ENCODE peak calls at places on chromosomes 12 and 14, in seven cellular contexts. G, U, D, C, F, X and V are unnamed samples.

GRCh38 chr12:111366075-111366474 is 2.8 kb downstream of the PHETA1 start:
- DNase-seq in G (no peak), U (no peak), D (no peak), C (no peak), F (no peak), X (no peak), V (no peak)

GRCh38 chr14:78586681-78587080 is 416.5 kb downstream of the NRXN3 start:
- DNase-seq in G (no peak), U (no peak), D (no peak), C (no peak), F (no peak), X (no peak), V (no peak)

GRCh38 chr12:52708010-52708409 is 4.7 kb upstream of the KRT77 start:
- DNase-seq in G (no peak), U (no peak), D (no peak), C (no peak), F (no peak), X (no peak), V (no peak)

GRCh38 chr14:33530358-33530757 is 420.5 kb downstream of the EGLN3 start:
- DNase-seq in G (no peak), U (no peak), D (no peak), C (no peak), F (no peak), X (no peak), V (no peak)

GRCh38 chr12:53754633-53755261 is 3.0 kb upstream of the CISTR start:
- DNase-seq in G (peak), U (no peak), D (no peak), C (no peak), F (no peak), X (no peak), V (no peak)

GRCh38 chr12:115598827-115599226 is 678.7 kb downstream of the MED13L start:
- DNase-seq in G (peak), U (no peak), D (no peak), C (no peak), F (no peak), X (no peak), V (peak)

GRCh38 chr14:96792581-96792980 is 4.6 kb upstream of the VRK1 start:
- DNase-seq in G (no peak), U (no peak), D (no peak), C (no peak), F (no peak), X (no peak), V (no peak)

GRCh38 chr12:109743076-109743910 is 29.7 kb downstream of the FAM222A start:
- DNase-seq in G (no peak), U (peak), D (no peak), C (no peak), F (no peak), X (no peak), V (no peak)

GRCh38 chr14:26841920-26842741 is 244.3 kb upstream of the NOVA1 start:
- DNase-seq in G (peak), U (peak), D (peak), C (peak), F (peak), X (peak), V (no peak)

GRCh38 chr14:36129181-36129580 is 47.3 kb downstream of the PTCSC3 start:
- DNase-seq in G (no peak), U (no peak), D (peak), C (peak), F (no peak), X (peak), V (no peak)

GRCh38 chr12:75878382-75878720 is 153.2 kb downstream of the PHLDA1 start:
- DNase-seq in G (peak), U (no peak), D (peak), C (no peak), F (no peak), X (peak), V (no peak)

GRCh38 chr14:99116741-99117295 is 155.2 kb downstream of the BCL11B start:
- DNase-seq in G (no peak), U (no peak), D (no peak), C (no peak), F (no peak), X (no peak), V (no peak)

GRCh38 chr14:104115691-104116543 is 22.5 kb upstream of the KIF26A start:
- DNase-seq in G (no peak), U (peak), D (no peak), C (no peak), F (peak), X (peak), V (no peak)

GRCh38 chr14:35220027-35220676 is 72.0 kb upstream of the PSMA6 start:
- DNase-seq in G (no peak), U (no peak), D (no peak), C (no peak), F (no peak), X (no peak), V (no peak)

GRCh38 chr14:60303745-60304144 is 54.7 kb downstream of the PPM1A start:
- DNase-seq in G (peak), U (no peak), D (no peak), C (no peak), F (no peak), X (no peak), V (no peak)

GRCh38 chr12:103626498-103626897 is 39.4 kb downstream of the STAB2 start:
- DNase-seq in G (peak), U (peak), D (peak), C (no peak), F (peak), X (peak), V (no peak)

GRCh38 chr12:100576311-100577036 is 3.0 kb downstream of the GAS2L3 start:
- DNase-seq in G (peak), U (no peak), D (peak), C (peak), F (peak), X (peak), V (no peak)

GRCh38 chr12:97276198-97276580 is 186.4 kb upstream of the RMST start:
- DNase-seq in G (no peak), U (no peak), D (no peak), C (no peak), F (peak), X (no peak), V (peak)

GRCh38 chr12:110906088-110906487 is 14.3 kb downstream of the MYL2 start:
- DNase-seq in G (no peak), U (no peak), D (no peak), C (no peak), F (no peak), X (no peak), V (no peak)

GRCh38 chr12:112239881-112240280 is 114.5 kb downstream of the TRAFD1 start:
- DNase-seq in G (no peak), U (no peak), D (no peak), C (no peak), F (no peak), X (no peak), V (no peak)

GRCh38 chr12:108825205-108825950 is 32.0 kb downstream of the SSH1 start:
- DNase-seq in G (peak), U (no peak), D (no peak), C (no peak), F (no peak), X (no peak), V (no peak)

GRCh38 chr12:99712281-99712680 is 64.7 kb downstream of the GARIN6 start:
- DNase-seq in G (no peak), U (no peak), D (no peak), C (no peak), F (no peak), X (no peak), V (no peak)

GRCh38 chr12:51293693-51294092 is 23.5 kb upstream of the SMAGP start:
- DNase-seq in G (peak), U (no peak), D (no peak), C (no peak), F (no peak), X (peak), V (no peak)

GRCh38 chr12:116537149-116537904 is 21.9 kb upstream of the MAP1LC3B2 start:
- DNase-seq in G (no peak), U (no peak), D (no peak), C (no peak), F (no peak), X (no peak), V (no peak)

GRCh38 chr12:10968765-10969456 is 17.8 kb downstream of the TAS2R50 start:
- DNase-seq in G (peak), U (peak), D (peak), C (peak), F (no peak), X (peak), V (no peak)

GRCh38 chr14:53411110-53411509 is 258.0 kb upstream of the DDHD1 start:
- DNase-seq in G (peak), U (no peak), D (no peak), C (peak), F (no peak), X (peak), V (no peak)

GRCh38 chr14:81211844-81212243 is 8.9 kb downstream of the GTF2A1 start:
- DNase-seq in G (peak), U (no peak), D (no peak), C (no peak), F (peak), X (no peak), V (no peak)

GRCh38 chr12:65300679-65301349 is 22.3 kb downstream of the MSRB3 start:
- DNase-seq in G (peak), U (no peak), D (peak), C (no peak), F (peak), X (peak), V (no peak)

GRCh38 chr14:77014004-77014604 is 14.4 kb downstream of the IRF2BPL start:
- DNase-seq in G (no peak), U (peak), D (no peak), C (no peak), F (no peak), X (no peak), V (no peak)

GRCh38 chr12:4120316-4120920 is 153.1 kb upstream of the CCND2 start:
- DNase-seq in G (no peak), U (no peak), D (no peak), C (no peak), F (no peak), X (no peak), V (no peak)

GRCh38 chr12:80040075-80040738 is 59.1 kb upstream of the OTOGL start:
- DNase-seq in G (peak), U (no peak), D (no peak), C (no peak), F (no peak), X (peak), V (no peak)

GRCh38 chr14:61570188-61570960 is 124.9 kb upstream of the HIF1A start:
- DNase-seq in G (peak), U (peak), D (no peak), C (no peak), F (no peak), X (no peak), V (no peak)

GRCh38 chr12:54624316-54625279 is 10.1 kb downstream of the LACRT start:
- DNase-seq in G (no peak), U (no peak), D (no peak), C (no peak), F (no peak), X (no peak), V (no peak)

GRCh38 chr12:24600559-24600958 is 348.3 kb downstream of the BCAT1 start:
- DNase-seq in G (peak), U (no peak), D (no peak), C (no peak), F (no peak), X (no peak), V (no peak)

DNA sequence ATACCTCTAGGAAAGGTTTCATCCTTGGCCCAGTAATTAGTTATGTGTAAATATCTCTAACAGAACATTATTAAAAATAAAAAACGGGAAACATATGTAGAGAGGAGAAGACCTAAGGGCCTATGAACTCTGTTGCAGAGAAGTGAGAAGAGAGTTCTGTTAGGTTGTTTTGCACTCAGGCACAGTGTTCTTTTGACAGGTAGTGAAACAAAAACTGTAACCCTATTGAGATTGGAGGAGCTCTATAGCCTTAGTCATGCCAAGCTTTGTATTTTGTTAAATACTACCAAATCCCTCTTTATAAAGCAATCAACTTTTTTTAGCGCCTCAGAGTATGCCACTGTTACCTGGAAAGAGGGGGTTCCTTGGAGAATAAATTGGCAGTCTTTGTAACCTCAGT is 77.6 kb downstream of the CNTN1 start:
- DNase-seq in G (no peak), U (no peak), D (no peak), C (no peak), F (no peak), X (no peak), V (no peak)
- TF ChIP-seq CTCF in G (no peak), U (no peak), D (no peak), C (no peak), F (no peak), X (no peak), V (no peak)

DNA sequence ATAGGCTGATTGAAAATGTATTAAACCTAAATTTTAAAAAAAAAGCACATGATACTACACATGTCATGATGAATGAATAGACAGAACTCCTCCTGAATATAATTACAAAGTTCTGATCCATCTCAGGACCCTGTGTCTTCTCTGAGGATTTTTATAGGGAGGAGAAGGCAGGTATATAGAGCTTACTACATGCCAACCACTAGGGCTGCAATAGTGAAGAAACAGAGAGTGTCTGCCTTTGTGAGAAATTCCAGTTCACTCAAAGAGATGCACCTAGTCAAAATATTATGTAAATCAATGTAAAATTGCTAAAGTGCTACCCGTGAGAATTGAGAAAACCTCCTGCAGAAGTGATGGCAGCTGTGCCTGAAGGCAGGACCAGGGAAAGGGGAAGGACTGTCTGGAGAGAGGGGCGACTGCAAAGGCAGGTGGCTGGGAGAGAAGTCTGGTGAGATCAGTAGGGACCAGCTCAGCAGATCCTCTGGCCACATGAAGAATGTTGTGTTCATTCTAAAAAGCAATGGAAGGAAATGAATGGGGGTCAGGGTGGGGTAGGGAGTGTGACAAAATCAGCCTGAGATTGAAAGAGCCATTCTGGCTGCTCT is 15.1 kb downstream of the ABHD4 start:
- DNase-seq in G (no peak), U (no peak), D (no peak), C (no peak), F (no peak), X (no peak), V (no peak)
- TF ChIP-seq CTCF in G (no peak), U (no peak), D (peak), C (no peak), F (no peak), X (peak), V (peak)

DNA sequence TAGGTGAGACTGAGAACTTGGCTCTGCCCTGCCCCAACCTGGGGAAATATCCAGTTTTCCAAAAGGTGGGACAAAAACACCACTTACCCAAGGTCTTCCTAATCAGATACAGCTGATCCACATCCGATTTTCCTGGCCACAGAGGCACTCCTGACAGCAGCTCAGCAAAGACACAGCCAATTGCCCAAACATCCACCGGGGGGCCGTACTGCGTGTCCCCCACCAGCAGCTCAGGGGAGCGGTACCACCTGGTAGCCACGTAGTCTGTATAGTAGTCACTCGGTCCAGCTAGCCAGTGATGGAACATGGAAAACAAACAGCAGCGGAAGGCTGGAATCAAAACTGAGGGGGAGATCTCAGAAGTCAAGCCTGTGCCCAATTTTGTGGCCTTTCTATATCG is 28.8 kb downstream of the DMAC2L start:
- DNase-seq in G (no peak), U (no peak), D (no peak), C (no peak), F (no peak), X (no peak), V (no peak)
- TF ChIP-seq CTCF in G (no peak), U (no peak), D (peak), C (no peak), F (no peak), X (no peak), V (no peak)

DNA sequence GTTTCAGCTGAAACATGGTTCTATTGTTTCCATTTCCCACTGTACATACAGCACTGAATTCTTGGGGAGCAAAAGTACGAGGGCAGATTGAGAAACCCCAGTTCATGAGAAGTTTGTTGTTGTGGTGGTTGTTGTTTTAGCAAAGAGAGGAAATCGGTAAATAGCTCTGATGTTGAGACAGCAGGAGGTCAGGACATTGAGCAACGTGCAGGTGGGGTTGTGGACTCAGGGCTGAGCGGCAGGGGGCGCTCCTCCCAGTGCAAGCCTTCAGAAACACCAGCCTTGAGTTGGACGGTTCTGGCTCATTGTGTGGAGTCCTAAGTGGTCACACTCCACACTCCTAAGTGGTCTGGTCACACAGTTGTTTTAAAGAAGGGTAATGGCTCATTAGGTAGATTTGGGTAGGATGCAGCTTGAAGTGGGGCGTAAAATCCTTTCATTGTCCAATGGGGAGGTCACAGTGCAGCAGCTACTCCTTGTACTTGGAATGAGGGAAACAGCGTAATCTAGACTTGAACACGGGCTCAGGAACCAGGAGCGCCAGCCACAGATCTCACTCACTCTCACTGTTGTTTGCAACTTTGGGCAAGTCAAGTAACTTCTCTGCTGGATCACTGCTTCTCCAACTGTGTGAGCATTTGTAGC is 14.5 kb upstream of the PWP1 start:
- DNase-seq in G (peak), U (peak), D (no peak), C (no peak), F (peak), X (peak), V (peak)
- TF ChIP-seq CTCF in G (peak), U (peak), D (peak), C (peak), F (peak), X (peak), V (peak)

GRCh38 chr12:84508325-84508861 is 404.2 kb downstream of the SLC6A15 start:
- DNase-seq in G (peak), U (no peak), D (peak), C (peak), F (peak), X (peak), V (no peak)
- TF ChIP-seq CTCF in G (peak), U (peak), D (peak), C (peak), F (no peak), X (peak), V (peak)

GRCh38 chr14:90726656-90727055 is 89.6 kb downstream of the TTC7B start:
- DNase-seq in G (peak), U (peak), D (peak), C (peak), F (peak), X (peak), V (no peak)
- TF ChIP-seq CTCF in G (peak), U (peak), D (peak), C (no peak), F (no peak), X (peak), V (no peak)